ENCODE peak calls at places on chromosomes 7 and 10, in five cellular contexts. A is left ventricle myocardium superior, R is right atrium auricular region, W is DMS153, Z is NAMALWA. M is an unnamed sample.

GRCh38 chr10:58397830-58398229 is 12.6 kb downstream of the TFAM start:
- DNase-seq in A (no peak), R (no peak), W (no peak), Z (no peak), M (no peak)

GRCh38 chr7:28957822-28958234 is 302 bp downstream of the TRIL start:
- DNase-seq in A (peak; percentile 58), R (no peak), W (no peak), Z (no peak), M (no peak)

GRCh38 chr7:148129023-148129422 is 461.5 kb upstream of the C7orf33 start:
- DNase-seq in A (no peak), R (no peak), W (no peak), Z (no peak), M (no peak)

GRCh38 chr10:119191881-119192280 is 13.3 kb upstream of the PRDX3 start:
- DNase-seq in A (no peak), R (no peak), W (no peak), Z (no peak), M (no peak)

GRCh38 chr7:985127-985416 is 2.1 kb downstream of the CYP2W1 start:
- DNase-seq in A (no peak), R (no peak), W (no peak), Z (no peak), M (no peak)

GRCh38 chr7:143372070-143372469 is 9.1 kb upstream of the ZYX start:
- DNase-seq in A (peak; percentile 70), R (no peak), W (no peak), Z (peak; percentile 28), M (no peak)

GRCh38 chr10:17432738-17433137 is 21.7 kb downstream of the ST8SIA6 start:
- DNase-seq in A (no peak), R (no peak), W (no peak), Z (no peak), M (no peak)

GRCh38 chr7:29163854-29164253 is 17.5 kb upstream of the CPVL start:
- DNase-seq in A (no peak), R (no peak), W (no peak), Z (no peak), M (no peak)

GRCh38 chr7:143479055-143479766 is 1.5 kb downstream of the TAS2R41 start:
- DNase-seq in A (no peak), R (no peak), W (no peak), Z (no peak), M (no peak)

GRCh38 chr10:52755297-52756062 is 17.1 kb downstream of the MBL2 start:
- DNase-seq in A (no peak), R (peak; percentile 48), W (no peak), Z (no peak), M (no peak)

GRCh38 chr7:73721237-73721848 is 1.9 kb upstream of the STX1A start:
- DNase-seq in A (peak; percentile 86), R (no peak), W (peak; percentile 15), Z (no peak), M (peak; percentile 72)

GRCh38 chr10:51706225-51706624 is 6.8 kb upstream of the CSTF2T start:
- DNase-seq in A (peak; percentile 71), R (peak; percentile 93), W (no peak), Z (no peak), M (peak; percentile 82)

GRCh38 chr10:80471715-80472233 is 17.7 kb downstream of the TSPAN14 start:
- DNase-seq in A (no peak), R (no peak), W (no peak), Z (peak; percentile 33), M (no peak)

GRCh38 chr10:71314694-71315225 is 4.3 kb upstream of the SLC29A3 start:
- DNase-seq in A (no peak), R (no peak), W (no peak), Z (no peak), M (no peak)

GRCh38 chr7:108045154-108045553 is 42.2 kb upstream of the LAMB1 start:
- DNase-seq in A (no peak), R (no peak), W (no peak), Z (no peak), M (no peak)

GRCh38 chr7:141415999-141416398 is 135.2 kb upstream of the AGK start:
- DNase-seq in A (no peak), R (no peak), W (no peak), Z (no peak), M (no peak)

GRCh38 chr7:94366827-94367226 is 27.9 kb upstream of the COL1A2 start:
- DNase-seq in A (no peak), R (no peak), W (no peak), Z (no peak), M (no peak)

GRCh38 chr10:89312973-89313372 is 11.1 kb downstream of the IFIT2 start:
- DNase-seq in A (no peak), R (no peak), W (no peak), Z (no peak), M (no peak)

M was measured in left cardiac atrium.